ENCODE peak calls at places on chromosomes 3 and 15, in five cellular contexts. X, G, Y, U and T are unnamed samples.
A peak's percentile ranks its signal among the peaks of the same experiment; 100 is the strongest.

GRCh38 chr3:126259411-126260391 is 79.3 kb upstream of the ALDH1L1 start:
- DNase-seq in X (peak; percentile 29), U (no peak), G (no peak), Y (peak; percentile 52), T (no peak)

GRCh38 chr15:73051402-73051810 is 857 bp upstream of the NEO1 start:
- DNase-seq in U (no peak), Y (no peak), X (no peak), G (no peak), T (no peak)

GRCh38 chr15:39180494-39180930 is 400.4 kb upstream of the THBS1 start:
- DNase-seq in X (no peak), G (no peak), Y (no peak), U (no peak), T (no peak)

GRCh38 chr3:98733055-98733777 is 29.9 kb upstream of the ST3GAL6 start:
- DNase-seq in G (no peak), X (peak; percentile 12), U (no peak), Y (no peak), T (no peak)

GRCh38 chr3:121595765-121596406 is 2.7 kb downstream of the FBXO40 start:
- DNase-seq in G (no peak), X (no peak), U (no peak), Y (no peak), T (no peak)

GRCh38 chr3:17905996-17906395 is 163.6 kb upstream of the TBC1D5 start:
- DNase-seq in Y (no peak), U (no peak), G (no peak), X (no peak), T (no peak)

GRCh38 chr3:17639765-17640164 is 102.7 kb downstream of the TBC1D5 start:
- DNase-seq in X (peak; percentile 92), Y (no peak), U (no peak), G (no peak), T (peak; percentile 96)

GRCh38 chr3:149487598-149488197 is 13.2 kb downstream of the TM4SF4 start:
- DNase-seq in G (no peak), X (no peak), Y (peak; percentile 19), U (no peak), T (no peak)

DNA sequence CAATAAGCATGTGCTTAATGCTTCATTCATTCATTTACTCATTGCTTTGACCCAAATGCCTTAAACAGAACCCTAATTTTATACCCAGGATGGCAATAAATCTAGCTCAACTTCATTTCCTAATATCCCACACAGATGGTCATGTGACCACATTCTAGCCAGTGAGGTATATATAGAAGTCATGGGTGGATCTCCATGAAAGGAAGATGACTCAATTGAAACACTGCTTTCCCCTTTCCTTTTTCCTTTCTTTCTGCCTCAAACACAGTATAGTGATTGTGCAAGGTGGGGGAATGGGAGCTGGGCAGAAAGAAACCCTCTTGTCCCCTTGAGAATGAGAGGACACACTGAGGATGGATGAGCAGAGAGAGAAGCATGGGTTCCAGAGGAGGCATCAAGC is 183.5 kb upstream of the PRICKLE2 start:
- DNase-seq in Y (no peak), U (no peak), X (no peak), G (no peak), T (no peak)
- TF ChIP-seq HDAC2 in Y (no peak), U (no peak), X (no peak), G (no peak), T (no peak)

GRCh38 chr3:114213262-114213668 is 24.1 kb downstream of the ZNF80 start:
- DNase-seq in Y (no peak), G (no peak), X (no peak), U (no peak), T (no peak)
- TF ChIP-seq HDAC2 in Y (no peak), G (no peak), X (no peak), U (no peak), T (no peak)

GRCh38 chr3:23945903-23946751 is 1.0 kb downstream of the NR1D2 start:
- DNase-seq in G (peak; percentile 66), X (peak; percentile 89), U (peak; percentile 82), Y (peak; percentile 99), T (peak; percentile 91)
- TF ChIP-seq HDAC2 in G (no peak), X (peak; percentile 38), U (peak; percentile 45), Y (peak; percentile 82), T (no peak)

GRCh38 chr3:47542614-47543173 is 29.2 kb upstream of the ELP6 start:
- DNase-seq in U (no peak), X (no peak), Y (peak; percentile 37), G (no peak), T (no peak)
- TF ChIP-seq HDAC2 in U (no peak), X (no peak), Y (no peak), G (no peak), T (no peak)

DNA sequence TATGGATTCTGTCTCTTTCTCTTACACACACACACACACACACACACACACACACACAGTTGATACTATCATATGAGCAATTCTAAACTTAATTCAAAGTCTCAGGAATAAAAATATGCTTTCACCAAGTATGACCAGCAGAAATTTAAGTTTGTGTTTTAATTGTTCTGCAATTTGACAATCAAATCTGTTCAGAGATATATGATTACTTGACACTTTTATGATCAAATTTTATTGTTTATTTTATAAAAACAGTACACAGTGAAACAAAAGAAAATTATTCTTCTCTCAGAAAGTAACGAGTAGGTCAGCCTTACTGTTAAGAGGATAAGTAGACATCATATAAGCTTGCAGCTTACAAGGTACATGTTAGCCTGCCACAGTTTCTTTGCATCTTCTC is 114.3 kb downstream of the NEK10 start:
- DNase-seq in X (no peak), U (no peak), Y (no peak), G (no peak), T (no peak)
- TF ChIP-seq HDAC2 in X (no peak), U (no peak), Y (no peak), G (no peak), T (no peak)

GRCh38 chr15:68053701-68053996 is 466 bp upstream of the PIAS1 start:
- DNase-seq in X (no peak), U (no peak), Y (no peak), G (no peak), T (no peak)

GRCh38 chr15:68056097-68056865 is 2.2 kb downstream of the PIAS1 start:
- DNase-seq in G (no peak), Y (no peak), U (no peak), X (no peak), T (no peak)

GRCh38 chr15:68054658-68055223 is 626 bp downstream of the PIAS1 start:
- DNase-seq in G (no peak), Y (peak; percentile 70), X (peak; percentile 44), U (peak; percentile 15), T (peak; percentile 42)

GRCh38 chr15:68053997-68054657 is at the start of gene PIAS1:
- DNase-seq in U (peak; percentile 82), X (peak; percentile 89), Y (peak; percentile 98), G (peak; percentile 73), T (peak; percentile 95)

GRCh38 chr15:68055224-68055705 is 1.1 kb downstream of the PIAS1 start:
- DNase-seq in X (no peak), U (no peak), Y (peak; percentile 15), G (peak; percentile 88), T (peak; percentile 29)
- TF ChIP-seq HDAC2 in X (no peak), U (no peak), Y (no peak), G (no peak), T (no peak)

GRCh38 chr15:33243869-33244268 is 49.4 kb upstream of the FMN1 start:
- DNase-seq in U (no peak), Y (no peak), X (peak; percentile 44), G (no peak), T (peak; percentile 86)

GRCh38 chr15:33244471-33244870 is 50.0 kb upstream of the FMN1 start:
- DNase-seq in U (no peak), X (no peak), Y (no peak), G (no peak), T (no peak)

GRCh38 chr15:33242165-33242564 is 47.7 kb upstream of the FMN1 start:
- DNase-seq in Y (no peak), X (peak; percentile 10), U (no peak), G (no peak), T (peak; percentile 49)

GRCh38 chr15:33243393-33243792 is 48.9 kb upstream of the FMN1 start:
- DNase-seq in U (no peak), X (no peak), G (no peak), Y (no peak), T (peak; percentile 18)

GRCh38 chr15:33242669-33243191 is 48.2 kb upstream of the FMN1 start:
- DNase-seq in Y (no peak), X (no peak), G (no peak), U (no peak), T (no peak)
- TF ChIP-seq HDAC2 in Y (no peak), X (no peak), G (no peak), U (no peak), T (no peak)

DNA sequence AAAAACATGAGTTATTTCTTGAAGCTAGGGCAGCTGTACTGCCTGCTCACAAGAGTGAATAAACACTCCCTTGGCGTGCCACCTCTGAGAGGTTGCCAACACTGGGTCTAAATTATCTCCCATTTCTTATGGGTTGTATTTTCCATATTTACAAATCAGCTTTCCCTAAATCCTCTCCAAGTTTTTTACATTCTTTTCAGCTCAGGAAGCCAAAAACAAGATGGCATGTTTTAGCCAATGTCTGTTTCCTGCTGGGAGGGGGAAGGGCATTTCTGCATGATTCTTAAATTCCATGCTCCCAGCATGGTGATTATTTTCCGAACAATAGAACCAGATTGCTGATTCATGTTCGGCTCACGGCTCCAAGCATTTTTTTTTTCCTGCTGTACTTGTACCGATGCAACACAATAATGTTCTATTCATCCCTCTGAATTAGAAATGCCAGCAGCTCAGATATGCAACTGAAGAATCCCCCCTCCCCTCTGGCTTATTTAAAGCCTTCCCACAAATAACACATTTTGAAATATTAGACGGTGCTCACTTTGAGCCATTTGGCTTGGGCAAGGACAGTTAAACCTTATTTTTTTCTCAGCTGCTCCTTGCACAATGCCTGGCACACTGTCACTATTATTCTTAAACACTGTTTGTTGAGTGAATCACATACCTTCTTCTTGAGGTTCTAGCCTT is 252.5 kb downstream of the THRB start:
- DNase-seq in U (no peak), G (no peak), X (no peak), Y (no peak), T (peak; percentile 44)
- TF ChIP-seq HDAC2 in U (no peak), G (no peak), X (no peak), Y (no peak), T (no peak)